ENCODE peak calls at places on chromosomes 6 and 20, in five cellular contexts. One of them, this sample, is unnamed.

GRCh38 chr20:57617079-57617795 is 3.0 kb downstream of the ZBP1 start:
- DNase-seq in trophoblast cell: no peak
- DNase-seq in colonic mucosa: no peak
- DNase-seq in fibroblast of lung: no peak
- DNase-seq in IMR-90: no peak
- DNase-seq in this sample: no peak

GRCh38 chr6:33621396-33622388 is 570 bp downstream of the ITPR3 start:
- DNase-seq in trophoblast cell: peak; percentile 45
- DNase-seq in colonic mucosa: peak; percentile 68
- DNase-seq in fibroblast of lung: no peak
- DNase-seq in IMR-90: no peak
- DNase-seq in this sample: no peak

GRCh38 chr6:30101939-30102700 is 10.8 kb downstream of the TRIM31 start:
- DNase-seq in trophoblast cell: peak; percentile 89
- DNase-seq in colonic mucosa: peak; percentile 96
- DNase-seq in fibroblast of lung: peak; percentile 74
- DNase-seq in IMR-90: peak; percentile 77
- DNase-seq in this sample: peak; percentile 56

GRCh38 chr6:132483779-132484679 is 28.9 kb downstream of the STX7 start:
- DNase-seq in trophoblast cell: peak; percentile 85
- DNase-seq in colonic mucosa: peak; percentile 49
- DNase-seq in fibroblast of lung: peak; percentile 54
- DNase-seq in IMR-90: peak; percentile 76
- DNase-seq in this sample: peak; percentile 36

GRCh38 chr6:14265049-14266021 is 147.8 kb downstream of the CD83 start:
- DNase-seq in trophoblast cell: peak; percentile 64
- DNase-seq in colonic mucosa: no peak
- DNase-seq in fibroblast of lung: no peak
- DNase-seq in IMR-90: no peak
- DNase-seq in this sample: no peak

GRCh38 chr20:7716286-7716972 is 223.8 kb downstream of the HAO1 start:
- DNase-seq in trophoblast cell: no peak
- DNase-seq in colonic mucosa: no peak
- DNase-seq in fibroblast of lung: no peak
- DNase-seq in IMR-90: no peak
- DNase-seq in this sample: no peak

GRCh38 chr20:4717816-4718215 is 3.9 kb upstream of the PRND start:
- DNase-seq in trophoblast cell: no peak
- DNase-seq in colonic mucosa: no peak
- DNase-seq in fibroblast of lung: peak; percentile 34
- DNase-seq in IMR-90: no peak
- DNase-seq in this sample: peak; percentile 14

GRCh38 chr6:161369339-161369738 is 95.5 kb upstream of the AGPAT4 start:
- DNase-seq in trophoblast cell: peak; percentile 99
- DNase-seq in colonic mucosa: no peak
- DNase-seq in fibroblast of lung: peak; percentile 90
- DNase-seq in IMR-90: peak; percentile 81
- DNase-seq in this sample: peak; percentile 87

GRCh38 chr20:18738055-18738454 is 75.5 kb upstream of the SCP2D1 start:
- DNase-seq in trophoblast cell: no peak
- DNase-seq in colonic mucosa: peak; percentile 63
- DNase-seq in fibroblast of lung: no peak
- DNase-seq in IMR-90: no peak
- DNase-seq in this sample: no peak

GRCh38 chr6:44084231-44085014 is 42.8 kb downstream of the MRPL14 start:
- DNase-seq in trophoblast cell: no peak
- DNase-seq in colonic mucosa: no peak
- DNase-seq in fibroblast of lung: no peak
- DNase-seq in IMR-90: peak; percentile 75
- DNase-seq in this sample: no peak

GRCh38 chr6:40640591-40641293 is 53.6 kb upstream of the LRFN2 start:
- DNase-seq in trophoblast cell: no peak
- DNase-seq in colonic mucosa: no peak
- DNase-seq in fibroblast of lung: peak; percentile 0
- DNase-seq in IMR-90: no peak
- DNase-seq in this sample: no peak

GRCh38 chr6:81126150-81126549 is 626.3 kb downstream of the TENT5A start:
- DNase-seq in trophoblast cell: no peak
- DNase-seq in colonic mucosa: no peak
- DNase-seq in fibroblast of lung: peak; percentile 12
- DNase-seq in IMR-90: no peak
- DNase-seq in this sample: peak; percentile 8

GRCh38 chr6:164616917-164617524 is 692.4 kb downstream of the C6orf118 start:
- DNase-seq in trophoblast cell: no peak
- DNase-seq in colonic mucosa: no peak
- DNase-seq in fibroblast of lung: no peak
- DNase-seq in IMR-90: no peak
- DNase-seq in this sample: no peak

DNA sequence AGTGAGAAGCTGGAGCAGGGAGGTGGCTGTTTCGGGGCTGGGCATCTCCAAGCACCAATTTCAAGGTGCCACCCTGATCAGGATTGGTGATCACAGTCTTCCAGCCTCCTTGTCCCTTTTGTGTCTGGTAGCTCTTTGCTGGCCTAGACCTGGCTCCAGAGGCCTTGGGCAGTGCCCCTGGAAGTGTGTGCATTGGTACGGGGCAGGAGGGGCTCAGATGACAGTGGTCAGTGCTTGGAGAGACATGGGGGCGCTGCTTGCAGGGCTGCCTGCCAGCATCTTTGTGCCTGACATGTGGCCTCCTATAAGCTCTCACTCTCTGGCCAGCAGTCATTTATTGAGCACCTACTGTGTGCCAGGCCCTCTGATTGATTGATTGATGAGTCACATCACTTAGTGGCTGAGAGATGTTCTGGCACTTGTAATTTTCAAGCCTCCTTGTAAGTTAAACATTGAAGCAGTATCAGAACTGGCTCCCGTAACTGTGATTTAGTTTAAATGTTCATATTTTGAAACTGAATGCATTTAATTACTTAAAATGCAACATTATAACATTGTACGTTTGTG is 61.7 kb downstream of the BCAS4 start:
- DNase-seq in trophoblast cell: no peak
- DNase-seq in colonic mucosa: no peak
- DNase-seq in fibroblast of lung: no peak
- DNase-seq in IMR-90: no peak
- DNase-seq in this sample: no peak
- H3K27ac ChIP-seq in trophoblast cell: no peak overlapping the region
- H3K27ac ChIP-seq in colonic mucosa: no peak overlapping the region
- H3K27ac ChIP-seq in fibroblast of lung: no peak overlapping the region
- H3K27ac ChIP-seq in IMR-90: no peak overlapping the region
- H3K27ac ChIP-seq in this sample: no peak overlapping the region

GRCh38 chr20:51533291-51534172 is 9.0 kb downstream of the NFATC2 start:
- DNase-seq in trophoblast cell: peak; percentile 84
- DNase-seq in colonic mucosa: no peak
- DNase-seq in fibroblast of lung: peak; percentile 74
- DNase-seq in IMR-90: peak; percentile 69
- DNase-seq in this sample: peak; percentile 57
- H3K9ac ChIP-seq in trophoblast cell: no peak overlapping the region
- H3K9ac ChIP-seq in colonic mucosa: no peak overlapping the region
- H3K9ac ChIP-seq in fibroblast of lung: no peak overlapping the region
- H3K9ac ChIP-seq in IMR-90: no peak overlapping the region
- H3K9ac ChIP-seq in this sample: peak overlapping the region; percentile 72

GRCh38 chr20:38725458-38725958 is 1.2 kb downstream of the SLC32A1 start:
- DNase-seq in trophoblast cell: no peak
- DNase-seq in colonic mucosa: no peak
- DNase-seq in fibroblast of lung: no peak
- DNase-seq in IMR-90: no peak
- DNase-seq in this sample: no peak
- H3K27me3 ChIP-seq in trophoblast cell: peaks cover 94% of the 10 kb centered on the region
- H3K27me3 ChIP-seq in colonic mucosa: peaks cover 96% of the 10 kb centered on the region
- H3K27me3 ChIP-seq in fibroblast of lung: peaks cover 90% of the 10 kb centered on the region
- H3K27me3 ChIP-seq in IMR-90: peaks cover 92% of the 10 kb centered on the region
- H3K27me3 ChIP-seq in this sample: peaks cover 92% of the 10 kb centered on the region

GRCh38 chr20:13791562-13792459 is 7.0 kb downstream of the NDUFAF5 start:
- DNase-seq in trophoblast cell: no peak
- DNase-seq in colonic mucosa: no peak
- DNase-seq in fibroblast of lung: no peak
- DNase-seq in IMR-90: no peak
- DNase-seq in this sample: no peak
- H3K27ac ChIP-seq in trophoblast cell: no peak overlapping the region
- H3K27ac ChIP-seq in colonic mucosa: no peak overlapping the region
- H3K27ac ChIP-seq in fibroblast of lung: no peak overlapping the region
- H3K27ac ChIP-seq in IMR-90: no peak overlapping the region
- H3K27ac ChIP-seq in this sample: no peak overlapping the region

GRCh38 chr20:40335437-40335836 is 353.6 kb downstream of the MAFB start:
- DNase-seq in trophoblast cell: no peak
- DNase-seq in colonic mucosa: no peak
- DNase-seq in fibroblast of lung: no peak
- DNase-seq in IMR-90: no peak
- DNase-seq in this sample: no peak

GRCh38 chr20:40331699-40332098 is 357.3 kb downstream of the MAFB start:
- DNase-seq in trophoblast cell: no peak
- DNase-seq in colonic mucosa: peak; percentile 22
- DNase-seq in fibroblast of lung: no peak
- DNase-seq in IMR-90: no peak
- DNase-seq in this sample: no peak

GRCh38 chr20:40331249-40331648 is 357.8 kb downstream of the MAFB start:
- DNase-seq in trophoblast cell: peak; percentile 26
- DNase-seq in colonic mucosa: no peak
- DNase-seq in fibroblast of lung: no peak
- DNase-seq in IMR-90: no peak
- DNase-seq in this sample: no peak

GRCh38 chr20:40332167-40332566 is 356.9 kb downstream of the MAFB start:
- DNase-seq in trophoblast cell: no peak
- DNase-seq in colonic mucosa: no peak
- DNase-seq in fibroblast of lung: no peak
- DNase-seq in IMR-90: no peak
- DNase-seq in this sample: no peak

DNA sequence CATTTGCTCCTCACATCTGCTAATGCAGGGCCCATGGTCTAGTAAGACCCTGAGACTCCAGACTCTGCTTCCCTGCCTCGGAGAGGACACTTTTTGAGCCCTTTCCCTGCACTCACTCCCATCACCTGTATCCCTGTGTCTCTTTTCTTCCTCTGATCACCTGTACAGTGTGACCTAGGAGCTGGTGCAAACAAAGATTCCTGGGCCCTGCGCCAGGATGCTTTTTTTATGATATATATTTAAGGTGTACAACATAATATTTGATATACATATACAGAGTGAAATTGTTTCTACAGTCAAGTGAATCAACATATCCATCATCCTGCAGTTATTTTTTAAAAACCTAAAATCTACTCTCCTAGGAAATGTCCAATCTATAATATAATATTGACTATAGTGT is 355.4 kb downstream of the MAFB start:
- DNase-seq in trophoblast cell: no peak
- DNase-seq in colonic mucosa: no peak
- DNase-seq in fibroblast of lung: no peak
- DNase-seq in IMR-90: no peak
- DNase-seq in this sample: no peak
- H3K9ac ChIP-seq in trophoblast cell: no peak overlapping the region
- H3K9ac ChIP-seq in colonic mucosa: no peak overlapping the region
- H3K9ac ChIP-seq in fibroblast of lung: no peak overlapping the region
- H3K9ac ChIP-seq in IMR-90: no peak overlapping the region
- H3K9ac ChIP-seq in this sample: no peak overlapping the region

GRCh38 chr6:149467265-149467664 is 17.5 kb downstream of the ZC3H12D start:
- DNase-seq in trophoblast cell: no peak
- DNase-seq in colonic mucosa: no peak
- DNase-seq in fibroblast of lung: no peak
- DNase-seq in IMR-90: no peak
- DNase-seq in this sample: no peak
- H3K27me3 ChIP-seq in trophoblast cell: no peaks in the 10 kb centered on the region
- H3K27me3 ChIP-seq in colonic mucosa: no peaks in the 10 kb centered on the region
- H3K27me3 ChIP-seq in fibroblast of lung: peaks cover 9% of the 10 kb centered on the region
- H3K27me3 ChIP-seq in IMR-90: peaks cover 15% of the 10 kb centered on the region
- H3K27me3 ChIP-seq in this sample: no peaks in the 10 kb centered on the region

GRCh38 chr6:36094786-36095496 is 35.4 kb upstream of the MAPK13 start:
- DNase-seq in trophoblast cell: peak; percentile 90
- DNase-seq in colonic mucosa: peak; percentile 91
- DNase-seq in fibroblast of lung: peak; percentile 56
- DNase-seq in IMR-90: peak; percentile 71
- DNase-seq in this sample: peak; percentile 27

GRCh38 chr6:36098253-36098919 is 31.9 kb upstream of the MAPK13 start:
- DNase-seq in trophoblast cell: no peak
- DNase-seq in colonic mucosa: no peak
- DNase-seq in fibroblast of lung: no peak
- DNase-seq in IMR-90: no peak
- DNase-seq in this sample: no peak

GRCh38 chr6:36098920-36099647 is 31.2 kb upstream of the MAPK13 start:
- DNase-seq in trophoblast cell: no peak
- DNase-seq in colonic mucosa: no peak
- DNase-seq in fibroblast of lung: peak; percentile 15
- DNase-seq in IMR-90: peak; percentile 20
- DNase-seq in this sample: no peak

GRCh38 chr6:36094238-36094637 is 36.1 kb upstream of the MAPK13 start:
- DNase-seq in trophoblast cell: no peak
- DNase-seq in colonic mucosa: no peak
- DNase-seq in fibroblast of lung: no peak
- DNase-seq in IMR-90: no peak
- DNase-seq in this sample: no peak

DNA sequence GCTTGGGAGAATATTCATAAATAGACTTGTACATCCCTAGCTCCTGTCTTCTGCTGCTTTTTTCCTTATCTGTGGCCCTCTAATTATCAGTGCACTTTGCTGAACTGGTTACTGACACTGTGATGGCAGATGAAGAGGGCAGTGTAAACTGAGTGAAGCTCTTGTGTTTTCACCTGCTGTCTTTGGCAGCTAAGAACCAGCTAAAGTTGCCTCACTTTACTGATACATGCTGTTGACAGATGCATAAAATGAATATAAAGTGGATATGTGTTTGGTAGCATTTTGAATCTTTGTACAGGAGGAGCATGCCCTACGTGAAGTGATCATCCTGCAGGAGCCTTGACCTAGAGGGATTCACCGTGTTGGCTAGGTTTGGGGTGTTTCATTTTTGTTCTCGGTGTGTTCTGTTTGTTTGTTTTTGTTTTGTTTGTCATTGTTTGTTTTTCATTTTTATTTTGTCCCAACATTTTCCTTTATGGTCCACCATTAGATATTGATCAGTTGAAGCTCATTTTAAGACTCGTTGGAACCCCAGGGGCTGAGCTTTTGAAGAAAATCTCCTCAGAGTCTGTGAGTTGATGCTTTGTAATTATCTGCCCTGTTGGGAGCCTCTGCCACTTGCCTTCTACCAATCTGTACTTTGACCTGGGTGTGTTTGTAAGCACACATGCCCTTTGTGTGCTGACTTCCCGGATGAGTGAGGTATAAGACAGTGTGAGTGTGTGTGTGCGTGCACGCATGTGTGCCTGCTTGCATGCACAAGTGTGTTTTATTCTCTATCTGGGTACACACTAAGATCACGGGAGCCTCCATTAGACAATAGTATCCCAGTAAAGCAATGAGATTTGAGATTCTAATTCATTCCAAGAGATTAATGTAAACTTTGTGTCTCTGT is 34.6 kb upstream of the MAPK13 start:
- DNase-seq in trophoblast cell: no peak
- DNase-seq in colonic mucosa: peak; percentile 83
- DNase-seq in fibroblast of lung: no peak
- DNase-seq in IMR-90: no peak
- DNase-seq in this sample: no peak
- H3K27ac ChIP-seq in trophoblast cell: no peak overlapping the region
- H3K27ac ChIP-seq in colonic mucosa: peak overlapping the region; percentile 74
- H3K27ac ChIP-seq in fibroblast of lung: no peak overlapping the region
- H3K27ac ChIP-seq in IMR-90: no peak overlapping the region
- H3K27ac ChIP-seq in this sample: no peak overlapping the region

This sample was measured in astrocyte.